ENCODE peak calls at places on chromosomes 6 and 20, in six cellular contexts. One of them, this sample, is unnamed.

GRCh38 chr6:15363523-15364400 is 117.9 kb downstream of the JARID2 start:
- DNase-seq in MM.1S: no peak
- DNase-seq in RWPE1: no peak
- DNase-seq in stomach: no peak
- DNase-seq in CD8-positive, alpha-beta T cell: no peak
- DNase-seq in Peyer's patch: no peak
- DNase-seq in this sample: no peak

GRCh38 chr20:3405139-3405538 is 2.3 kb downstream of the DNAAF9 start:
- DNase-seq in MM.1S: no peak
- DNase-seq in RWPE1: no peak
- DNase-seq in Peyer's patch: no peak
- DNase-seq in CD8-positive, alpha-beta T cell: no peak
- DNase-seq in stomach: no peak
- DNase-seq in this sample: no peak

GRCh38 chr6:108630050-108630714 is 69.5 kb downstream of the FOXO3 start:
- DNase-seq in MM.1S: no peak
- DNase-seq in RWPE1: no peak
- DNase-seq in CD8-positive, alpha-beta T cell: no peak
- DNase-seq in stomach: no peak
- DNase-seq in Peyer's patch: no peak
- DNase-seq in this sample: no peak

GRCh38 chr6:40425192-40425919 is 161.8 kb downstream of the LRFN2 start:
- DNase-seq in MM.1S: no peak
- DNase-seq in Peyer's patch: no peak
- DNase-seq in stomach: peak; percentile 46
- DNase-seq in RWPE1: no peak
- DNase-seq in CD8-positive, alpha-beta T cell: no peak
- DNase-seq in this sample: peak; percentile 6

GRCh38 chr20:39004508-39004907 is 42.4 kb downstream of the DHX35 start:
- DNase-seq in RWPE1: peak; percentile 67
- DNase-seq in stomach: peak; percentile 82
- DNase-seq in CD8-positive, alpha-beta T cell: peak; percentile 22
- DNase-seq in Peyer's patch: peak; percentile 67
- DNase-seq in MM.1S: peak; percentile 80
- DNase-seq in this sample: no peak

GRCh38 chr6:152594726-152595125 is 42.4 kb downstream of the SYNE1 start:
- DNase-seq in MM.1S: no peak
- DNase-seq in CD8-positive, alpha-beta T cell: no peak
- DNase-seq in RWPE1: no peak
- DNase-seq in Peyer's patch: no peak
- DNase-seq in stomach: no peak
- DNase-seq in this sample: no peak

GRCh38 chr6:101344885-101345284 is 48.6 kb upstream of the GRIK2 start:
- DNase-seq in RWPE1: no peak
- DNase-seq in Peyer's patch: no peak
- DNase-seq in stomach: no peak
- DNase-seq in MM.1S: no peak
- DNase-seq in CD8-positive, alpha-beta T cell: no peak
- DNase-seq in this sample: no peak

GRCh38 chr6:101259446-101259845 is 134.1 kb upstream of the GRIK2 start:
- DNase-seq in stomach: no peak
- DNase-seq in MM.1S: no peak
- DNase-seq in Peyer's patch: no peak
- DNase-seq in CD8-positive, alpha-beta T cell: no peak
- DNase-seq in RWPE1: no peak
- DNase-seq in this sample: no peak

GRCh38 chr6:134111062-134111677 is 58.7 kb upstream of the SLC2A12 start:
- DNase-seq in stomach: no peak
- DNase-seq in Peyer's patch: no peak
- DNase-seq in MM.1S: peak; percentile 78
- DNase-seq in RWPE1: peak; percentile 59
- DNase-seq in CD8-positive, alpha-beta T cell: peak; percentile 7
- DNase-seq in this sample: peak; percentile 58

GRCh38 chr6:39899540-39900295 is 34.5 kb downstream of the MOCS1 start:
- DNase-seq in stomach: no peak
- DNase-seq in MM.1S: no peak
- DNase-seq in CD8-positive, alpha-beta T cell: no peak
- DNase-seq in Peyer's patch: no peak
- DNase-seq in RWPE1: no peak
- DNase-seq in this sample: no peak

GRCh38 chr6:105318660-105319059 is 84.2 kb downstream of the PREP start:
- DNase-seq in stomach: no peak
- DNase-seq in MM.1S: no peak
- DNase-seq in Peyer's patch: no peak
- DNase-seq in RWPE1: peak; percentile 67
- DNase-seq in CD8-positive, alpha-beta T cell: no peak
- DNase-seq in this sample: no peak

GRCh38 chr6:105601541-105602174 is 198.8 kb upstream of the PREP start:
- DNase-seq in Peyer's patch: no peak
- DNase-seq in RWPE1: peak; percentile 75
- DNase-seq in stomach: peak; percentile 50
- DNase-seq in MM.1S: peak; percentile 75
- DNase-seq in CD8-positive, alpha-beta T cell: no peak
- DNase-seq in this sample: peak; percentile 61

GRCh38 chr6:41939848-41940758 is 1.5 kb downstream of the CCND3 start:
- DNase-seq in MM.1S: no peak
- DNase-seq in Peyer's patch: peak; percentile 72
- DNase-seq in RWPE1: no peak
- DNase-seq in stomach: peak; percentile 27
- DNase-seq in CD8-positive, alpha-beta T cell: no peak
- DNase-seq in this sample: no peak

GRCh38 chr20:32544893-32545840 is 40.0 kb downstream of the NOL4L start:
- DNase-seq in Peyer's patch: no peak
- DNase-seq in RWPE1: no peak
- DNase-seq in stomach: no peak
- DNase-seq in MM.1S: no peak
- DNase-seq in CD8-positive, alpha-beta T cell: no peak
- DNase-seq in this sample: no peak

GRCh38 chr6:132041706-132042105 is 90.5 kb upstream of the CCN2 start:
- DNase-seq in stomach: no peak
- DNase-seq in RWPE1: no peak
- DNase-seq in MM.1S: no peak
- DNase-seq in CD8-positive, alpha-beta T cell: no peak
- DNase-seq in Peyer's patch: no peak
- DNase-seq in this sample: no peak

GRCh38 chr6:163146036-163146435 is 268.5 kb upstream of the QKI start:
- DNase-seq in CD8-positive, alpha-beta T cell: no peak
- DNase-seq in RWPE1: no peak
- DNase-seq in MM.1S: no peak
- DNase-seq in stomach: no peak
- DNase-seq in Peyer's patch: no peak
- DNase-seq in this sample: no peak

GRCh38 chr6:63307581-63308246 is 12.1 kb downstream of the LGSN start:
- DNase-seq in stomach: no peak
- DNase-seq in MM.1S: peak; percentile 46
- DNase-seq in CD8-positive, alpha-beta T cell: no peak
- DNase-seq in Peyer's patch: no peak
- DNase-seq in RWPE1: peak; percentile 57
- DNase-seq in this sample: peak; percentile 9

This sample was measured in globus pallidus.